ENCODE peak calls at places on chromosomes 13 and 19, in four cellular contexts. I is NCI-H1092, J is HCEC 1CT, S is DMS153. Y is an unnamed sample.

GRCh38 chr13:101529419-101529818 is 76.9 kb downstream of the ITGBL1 start:
- DNase-seq in S (no peak), J (peak; percentile 77), I (no peak), Y (no peak)

GRCh38 chr13:45092668-45093067 is 27.6 kb upstream of the GTF2F2 start:
- DNase-seq in I (no peak), S (no peak), J (no peak), Y (no peak)

GRCh38 chr13:34750078-34750703 is 191.9 kb upstream of the NBEA start:
- DNase-seq in I (peak; percentile 58), J (no peak), S (peak; percentile 22), Y (no peak)

GRCh38 chr19:913080-913748 is at the start of gene R3HDM4:
- DNase-seq in I (peak; percentile 35), S (no peak), J (peak; percentile 53), Y (peak; percentile 82)

GRCh38 chr13:34926513-34926912 is 15.6 kb upstream of the NBEA start:
- DNase-seq in S (no peak), I (no peak), J (no peak), Y (no peak)

GRCh38 chr13:24511019-24511823 is 1.4 kb downstream of the PARP4 start:
- DNase-seq in J (peak; percentile 89), S (peak; percentile 13), I (no peak), Y (peak; percentile 42)

GRCh38 chr19:50562329-50562728 is 5.9 kb downstream of the LRRC4B start:
- DNase-seq in J (no peak), I (no peak), S (no peak), Y (no peak)

GRCh38 chr13:28040977-28041376 is 52.5 kb upstream of the URAD start:
- DNase-seq in S (no peak), J (no peak), I (no peak), Y (no peak)

GRCh38 chr13:51341804-51342203 is 2.3 kb downstream of the SERPINE3 start:
- DNase-seq in J (no peak), S (no peak), I (no peak), Y (no peak)

GRCh38 chr13:109874921-109875454 is 88.6 kb upstream of the IRS2 start:
- DNase-seq in J (peak; percentile 45), S (no peak), I (no peak), Y (no peak)

GRCh38 chr13:25203256-25203794 is 31.2 kb upstream of the AMER2 start:
- DNase-seq in S (no peak), I (no peak), J (no peak), Y (no peak)

GRCh38 chr19:41691268-41691970 is 3.3 kb upstream of the CEACAM7 start:
- DNase-seq in J (no peak), I (no peak), S (no peak), Y (no peak)

GRCh38 chr19:32101206-32101605 is 244.2 kb upstream of the ZNF507 start:
- DNase-seq in I (no peak), J (no peak), S (no peak), Y (no peak)

GRCh38 chr19:367561-367960 is 23.0 kb upstream of the MIER2 start:
- DNase-seq in S (no peak), J (no peak), I (no peak), Y (no peak)

GRCh38 chr13:114231886-114232285 is 2.8 kb upstream of the CDC16 start:
- DNase-seq in J (no peak), S (no peak), I (no peak), Y (no peak)

GRCh38 chr13:95426631-95427030 is 125.4 kb upstream of the ABCC4 start:
- DNase-seq in J (no peak), I (no peak), S (no peak), Y (no peak)

GRCh38 chr19:5993516-5994406 is 15.8 kb upstream of the RANBP3 start:
- DNase-seq in S (no peak), J (no peak), I (no peak), Y (no peak)

GRCh38 chr13:59247166-59247565 is 916.6 kb downstream of the DIAPH3 start:
- DNase-seq in S (peak; percentile 23), J (no peak), I (no peak), Y (no peak)

GRCh38 chr13:30319130-30319529 is 11.8 kb upstream of the KATNAL1 start:
- DNase-seq in S (no peak), J (no peak), I (no peak), Y (no peak)

GRCh38 chr19:31350033-31350692 is 927 bp upstream of the TSHZ3 start:
- DNase-seq in J (no peak), S (no peak), I (no peak), Y (no peak)

GRCh38 chr19:49801966-49802661 is 11.0 kb downstream of the FUZ start:
- DNase-seq in I (peak; percentile 81), S (peak; percentile 77), J (peak; percentile 59), Y (no peak)

GRCh38 chr19:47243364-47243775 is 12.4 kb upstream of the BBC3 start:
- DNase-seq in I (no peak), S (no peak), J (no peak), Y (no peak)

GRCh38 chr13:44103721-44104490 is 224.2 kb downstream of the LACC1 start:
- DNase-seq in S (no peak), I (no peak), J (no peak), Y (no peak)

GRCh38 chr13:79295906-79296564 is 110.0 kb downstream of the RBM26 start:
- DNase-seq in J (peak; percentile 31), I (no peak), S (no peak), Y (no peak)

GRCh38 chr19:9913237-9914000 is 22.9 kb downstream of the OLFM2 start:
- DNase-seq in J (no peak), S (no peak), I (no peak), Y (no peak)

GRCh38 chr19:32688315-32688714 is 3.3 kb upstream of the NUDT19 start:
- DNase-seq in I (no peak), J (no peak), S (no peak), Y (no peak)

GRCh38 chr19:14090509-14091085 is at the start of gene SAMD1:
- DNase-seq in S (no peak), J (peak; percentile 87), I (peak; percentile 73), Y (peak; percentile 75)

GRCh38 chr19:33621811-33622504 is at the start of gene CHST8:
- DNase-seq in I (peak; percentile 38), J (no peak), S (no peak), Y (no peak)

GRCh38 chr13:64688893-64689677 is 2541.1 kb downstream of the PCDH9 start:
- DNase-seq in I (no peak), S (no peak), J (no peak), Y (no peak)

GRCh38 chr13:40252241-40252640 is 414.2 kb downstream of the FOXO1 start:
- DNase-seq in S (no peak), J (no peak), I (no peak), Y (no peak)

GRCh38 chr13:62309904-62310303 is 894.3 kb upstream of the PCDH20 start:
- DNase-seq in I (no peak), J (no peak), S (no peak), Y (no peak)

GRCh38 chr13:22061806-22062391 is 391.0 kb downstream of the FGF9 start:
- DNase-seq in S (no peak), J (no peak), I (no peak), Y (peak; percentile 31)

GRCh38 chr13:39401091-39401647 is 201.8 kb downstream of the LHFPL6 start:
- DNase-seq in I (no peak), J (no peak), S (no peak), Y (no peak)

GRCh38 chr13:45779901-45780300 is 71.7 kb downstream of the SIAH3 start:
- DNase-seq in S (no peak), I (no peak), J (no peak), Y (no peak)

GRCh38 chr13:43245374-43245964 is 222.1 kb downstream of the DNAJC15 start:
- DNase-seq in S (no peak), I (no peak), J (peak; percentile 96), Y (no peak)

GRCh38 chr13:39776439-39776838 is 121.0 kb downstream of the COG6 start:
- DNase-seq in J (peak; percentile 83), S (no peak), I (no peak), Y (no peak)

GRCh38 chr19:1748115-1748702 is 5.1 kb upstream of the ONECUT3 start:
- DNase-seq in I (no peak), J (no peak), S (no peak), Y (no peak)

GRCh38 chr13:78398743-78399410 is 204.5 kb downstream of the POU4F1 start:
- DNase-seq in J (no peak), I (no peak), S (no peak), Y (no peak)

GRCh38 chr19:47107201-47107952 is 6.2 kb downstream of the ZC3H4 start:
- DNase-seq in I (no peak), J (peak; percentile 30), S (no peak), Y (peak; percentile 29)